ENCODE peak calls at places on chromosomes 3 and 15, in nine cellular contexts. One of them, this sample, is unnamed.

GRCh38 chr15:56460046-56460445 is 4.9 kb downstream of the MNS1 start:
- DNase-seq in GM13977: no peak
- DNase-seq in activated naive CD4-positive, alpha-beta T cell treated with anti-CD3 and anti-CD28 coated beads, Interleukin-2, amount 50 U/mL, for 72 hours: no peak
- DNase-seq in Right ventricle myocardium superior: no peak
- DNase-seq in left ventricle myocardium superior: no peak
- DNase-seq in T-helper 17 cell: no peak
- DNase-seq in Right ventricle myocardium inferior: no peak
- DNase-seq in dorsolateral prefrontal cortex: no peak
- DNase-seq in activated T-cell treated with anti-CD3 and anti-CD28 coated beads, Interleukin-2, amount 50 U/mL, for 72 hours: no peak
- DNase-seq in this sample: no peak

GRCh38 chr3:184556502-184557347 is 4.9 kb upstream of the EPHB3 start:
- DNase-seq in activated T-cell treated with anti-CD3 and anti-CD28 coated beads, Interleukin-2, amount 50 U/mL, for 72 hours: no peak
- DNase-seq in T-helper 17 cell: no peak
- DNase-seq in activated naive CD4-positive, alpha-beta T cell treated with anti-CD3 and anti-CD28 coated beads, Interleukin-2, amount 50 U/mL, for 72 hours: no peak
- DNase-seq in GM13977: no peak
- DNase-seq in dorsolateral prefrontal cortex: no peak
- DNase-seq in Right ventricle myocardium inferior: no peak
- DNase-seq in Right ventricle myocardium superior: no peak
- DNase-seq in left ventricle myocardium superior: no peak
- DNase-seq in this sample: no peak

GRCh38 chr3:81602781-81603180 is 158.7 kb downstream of the GBE1 start:
- DNase-seq in activated naive CD4-positive, alpha-beta T cell treated with anti-CD3 and anti-CD28 coated beads, Interleukin-2, amount 50 U/mL, for 72 hours: no peak
- DNase-seq in Right ventricle myocardium inferior: no peak
- DNase-seq in dorsolateral prefrontal cortex: no peak
- DNase-seq in GM13977: no peak
- DNase-seq in T-helper 17 cell: no peak
- DNase-seq in activated T-cell treated with anti-CD3 and anti-CD28 coated beads, Interleukin-2, amount 50 U/mL, for 72 hours: no peak
- DNase-seq in left ventricle myocardium superior: no peak
- DNase-seq in Right ventricle myocardium superior: no peak
- DNase-seq in this sample: no peak

GRCh38 chr3:160134454-160134853 is 90.8 kb upstream of the C3orf80 start:
- DNase-seq in left ventricle myocardium superior: no peak
- DNase-seq in Right ventricle myocardium inferior: no peak
- DNase-seq in activated T-cell treated with anti-CD3 and anti-CD28 coated beads, Interleukin-2, amount 50 U/mL, for 72 hours: no peak
- DNase-seq in activated naive CD4-positive, alpha-beta T cell treated with anti-CD3 and anti-CD28 coated beads, Interleukin-2, amount 50 U/mL, for 72 hours: no peak
- DNase-seq in dorsolateral prefrontal cortex: no peak
- DNase-seq in T-helper 17 cell: no peak
- DNase-seq in Right ventricle myocardium superior: no peak
- DNase-seq in GM13977: no peak
- DNase-seq in this sample: no peak

GRCh38 chr15:58454950-58455401 is 23.2 kb downstream of the LIPC start:
- DNase-seq in GM13977: no peak
- DNase-seq in Right ventricle myocardium inferior: no peak
- DNase-seq in Right ventricle myocardium superior: no peak
- DNase-seq in left ventricle myocardium superior: no peak
- DNase-seq in T-helper 17 cell: no peak
- DNase-seq in activated T-cell treated with anti-CD3 and anti-CD28 coated beads, Interleukin-2, amount 50 U/mL, for 72 hours: no peak
- DNase-seq in activated naive CD4-positive, alpha-beta T cell treated with anti-CD3 and anti-CD28 coated beads, Interleukin-2, amount 50 U/mL, for 72 hours: no peak
- DNase-seq in dorsolateral prefrontal cortex: no peak
- DNase-seq in this sample: no peak

GRCh38 chr15:38828031-38828532 is 263.5 kb upstream of the RASGRP1 start:
- DNase-seq in Right ventricle myocardium inferior: no peak
- DNase-seq in activated naive CD4-positive, alpha-beta T cell treated with anti-CD3 and anti-CD28 coated beads, Interleukin-2, amount 50 U/mL, for 72 hours: no peak
- DNase-seq in Right ventricle myocardium superior: no peak
- DNase-seq in T-helper 17 cell: no peak
- DNase-seq in dorsolateral prefrontal cortex: no peak
- DNase-seq in GM13977: no peak
- DNase-seq in activated T-cell treated with anti-CD3 and anti-CD28 coated beads, Interleukin-2, amount 50 U/mL, for 72 hours: no peak
- DNase-seq in left ventricle myocardium superior: no peak
- DNase-seq in this sample: no peak

GRCh38 chr15:90822204-90822955 is 46.0 kb upstream of the FURIN start:
- DNase-seq in Right ventricle myocardium inferior: no peak
- DNase-seq in dorsolateral prefrontal cortex: no peak
- DNase-seq in activated T-cell treated with anti-CD3 and anti-CD28 coated beads, Interleukin-2, amount 50 U/mL, for 72 hours: no peak
- DNase-seq in GM13977: no peak
- DNase-seq in activated naive CD4-positive, alpha-beta T cell treated with anti-CD3 and anti-CD28 coated beads, Interleukin-2, amount 50 U/mL, for 72 hours: no peak
- DNase-seq in T-helper 17 cell: no peak
- DNase-seq in Right ventricle myocardium superior: no peak
- DNase-seq in left ventricle myocardium superior: no peak
- DNase-seq in this sample: no peak

GRCh38 chr15:37028609-37029287 is 71.6 kb downstream of the MEIS2 start:
- DNase-seq in activated T-cell treated with anti-CD3 and anti-CD28 coated beads, Interleukin-2, amount 50 U/mL, for 72 hours: no peak
- DNase-seq in Right ventricle myocardium inferior: no peak
- DNase-seq in left ventricle myocardium superior: no peak
- DNase-seq in Right ventricle myocardium superior: no peak
- DNase-seq in activated naive CD4-positive, alpha-beta T cell treated with anti-CD3 and anti-CD28 coated beads, Interleukin-2, amount 50 U/mL, for 72 hours: no peak
- DNase-seq in GM13977: no peak
- DNase-seq in T-helper 17 cell: no peak
- DNase-seq in dorsolateral prefrontal cortex: no peak
- DNase-seq in this sample: no peak

GRCh38 chr3:71210257-71211002 is 373.1 kb downstream of the FOXP1 start:
- DNase-seq in GM13977: no peak
- DNase-seq in dorsolateral prefrontal cortex: no peak
- DNase-seq in T-helper 17 cell: no peak
- DNase-seq in left ventricle myocardium superior: no peak
- DNase-seq in activated T-cell treated with anti-CD3 and anti-CD28 coated beads, Interleukin-2, amount 50 U/mL, for 72 hours: no peak
- DNase-seq in Right ventricle myocardium inferior: no peak
- DNase-seq in Right ventricle myocardium superior: no peak
- DNase-seq in activated naive CD4-positive, alpha-beta T cell treated with anti-CD3 and anti-CD28 coated beads, Interleukin-2, amount 50 U/mL, for 72 hours: no peak
- DNase-seq in this sample: no peak

GRCh38 chr3:181717505-181717904 is 5.8 kb downstream of the SOX2 start:
- DNase-seq in left ventricle myocardium superior: no peak
- DNase-seq in Right ventricle myocardium superior: no peak
- DNase-seq in activated naive CD4-positive, alpha-beta T cell treated with anti-CD3 and anti-CD28 coated beads, Interleukin-2, amount 50 U/mL, for 72 hours: no peak
- DNase-seq in dorsolateral prefrontal cortex: no peak
- DNase-seq in Right ventricle myocardium inferior: no peak
- DNase-seq in T-helper 17 cell: no peak
- DNase-seq in GM13977: no peak
- DNase-seq in activated T-cell treated with anti-CD3 and anti-CD28 coated beads, Interleukin-2, amount 50 U/mL, for 72 hours: no peak
- DNase-seq in this sample: no peak

GRCh38 chr3:141858312-141858711 is 18.1 kb upstream of the ATP1B3 start:
- DNase-seq in activated T-cell treated with anti-CD3 and anti-CD28 coated beads, Interleukin-2, amount 50 U/mL, for 72 hours: no peak
- DNase-seq in GM13977: no peak
- DNase-seq in Right ventricle myocardium inferior: no peak
- DNase-seq in T-helper 17 cell: no peak
- DNase-seq in Right ventricle myocardium superior: no peak
- DNase-seq in left ventricle myocardium superior: no peak
- DNase-seq in dorsolateral prefrontal cortex: no peak
- DNase-seq in activated naive CD4-positive, alpha-beta T cell treated with anti-CD3 and anti-CD28 coated beads, Interleukin-2, amount 50 U/mL, for 72 hours: no peak
- DNase-seq in this sample: no peak

GRCh38 chr3:32870373-32871091 is 52.7 kb downstream of the TRIM71 start:
- DNase-seq in left ventricle myocardium superior: no peak
- DNase-seq in GM13977: no peak
- DNase-seq in activated naive CD4-positive, alpha-beta T cell treated with anti-CD3 and anti-CD28 coated beads, Interleukin-2, amount 50 U/mL, for 72 hours: no peak
- DNase-seq in Right ventricle myocardium superior: no peak
- DNase-seq in Right ventricle myocardium inferior: no peak
- DNase-seq in T-helper 17 cell: no peak
- DNase-seq in dorsolateral prefrontal cortex: no peak
- DNase-seq in activated T-cell treated with anti-CD3 and anti-CD28 coated beads, Interleukin-2, amount 50 U/mL, for 72 hours: no peak
- DNase-seq in this sample: no peak